ENCODE peak calls at places on chromosomes 13 and 19, in eight cellular contexts. One of them, this sample, is unnamed.

GRCh38 chr19:8635422-8635821 is 5.0 kb downstream of the NFILZ start:
- DNase-seq in dorsolateral prefrontal cortex: no peak
- DNase-seq in fibroblast of lung: no peak
- DNase-seq in epithelial cell of esophagus: no peak
- DNase-seq in nephron progenitor cell: no peak
- DNase-seq in Calu3: no peak
- DNase-seq in tibial nerve: no peak
- DNase-seq in body of pancreas: no peak
- DNase-seq in this sample: no peak

GRCh38 chr19:30066781-30067759 is 125.0 kb downstream of the URI1 start:
- DNase-seq in nephron progenitor cell: no peak
- DNase-seq in fibroblast of lung: no peak
- DNase-seq in epithelial cell of esophagus: no peak
- DNase-seq in tibial nerve: no peak
- DNase-seq in Calu3: no peak
- DNase-seq in dorsolateral prefrontal cortex: no peak
- DNase-seq in body of pancreas: no peak
- DNase-seq in this sample: no peak

GRCh38 chr19:31423896-31424295 is 74.7 kb upstream of the TSHZ3 start:
- DNase-seq in body of pancreas: no peak
- DNase-seq in dorsolateral prefrontal cortex: no peak
- DNase-seq in fibroblast of lung: no peak
- DNase-seq in nephron progenitor cell: no peak
- DNase-seq in tibial nerve: no peak
- DNase-seq in Calu3: no peak
- DNase-seq in epithelial cell of esophagus: no peak
- DNase-seq in this sample: no peak

GRCh38 chr13:98606296-98606695 is 29.4 kb upstream of the STK24 start:
- DNase-seq in epithelial cell of esophagus: peak
- DNase-seq in body of pancreas: no peak
- DNase-seq in dorsolateral prefrontal cortex: no peak
- DNase-seq in fibroblast of lung: no peak
- DNase-seq in tibial nerve: no peak
- DNase-seq in nephron progenitor cell: no peak
- DNase-seq in Calu3: no peak
- DNase-seq in this sample: no peak

GRCh38 chr19:628168-628567 is 5.2 kb downstream of the POLRMT start:
- DNase-seq in body of pancreas: no peak
- DNase-seq in nephron progenitor cell: peak
- DNase-seq in Calu3: no peak
- DNase-seq in epithelial cell of esophagus: no peak
- DNase-seq in fibroblast of lung: no peak
- DNase-seq in dorsolateral prefrontal cortex: no peak
- DNase-seq in tibial nerve: no peak
- DNase-seq in this sample: no peak

GRCh38 chr19:11088508-11089253 is 582 bp upstream of the LDLR start:
- DNase-seq in Calu3: no peak
- DNase-seq in tibial nerve: no peak
- DNase-seq in dorsolateral prefrontal cortex: no peak
- DNase-seq in nephron progenitor cell: no peak
- DNase-seq in fibroblast of lung: peak
- DNase-seq in body of pancreas: peak
- DNase-seq in epithelial cell of esophagus: no peak
- DNase-seq in this sample: no peak

GRCh38 chr13:45690636-45691035 is 11.5 kb upstream of the CBY2 start:
- DNase-seq in tibial nerve: no peak
- DNase-seq in epithelial cell of esophagus: peak
- DNase-seq in dorsolateral prefrontal cortex: no peak
- DNase-seq in Calu3: no peak
- DNase-seq in nephron progenitor cell: no peak
- DNase-seq in fibroblast of lung: no peak
- DNase-seq in body of pancreas: no peak
- DNase-seq in this sample: no peak

GRCh38 chr13:93577105-93577504 is 350.5 kb downstream of the GPC6 start:
- DNase-seq in dorsolateral prefrontal cortex: no peak
- DNase-seq in fibroblast of lung: no peak
- DNase-seq in tibial nerve: no peak
- DNase-seq in epithelial cell of esophagus: no peak
- DNase-seq in body of pancreas: no peak
- DNase-seq in Calu3: no peak
- DNase-seq in nephron progenitor cell: no peak
- DNase-seq in this sample: no peak

GRCh38 chr19:48873476-48874308 is 1.5 kb downstream of the PPP1R15A start:
- DNase-seq in nephron progenitor cell: no peak
- DNase-seq in Calu3: no peak
- DNase-seq in body of pancreas: no peak
- DNase-seq in epithelial cell of esophagus: no peak
- DNase-seq in dorsolateral prefrontal cortex: no peak
- DNase-seq in tibial nerve: peak
- DNase-seq in fibroblast of lung: no peak
- DNase-seq in this sample: no peak

GRCh38 chr19:43778651-43779050 is 2.1 kb downstream of the KCNN4 start:
- DNase-seq in fibroblast of lung: no peak
- DNase-seq in dorsolateral prefrontal cortex: no peak
- DNase-seq in tibial nerve: no peak
- DNase-seq in body of pancreas: no peak
- DNase-seq in Calu3: no peak
- DNase-seq in nephron progenitor cell: no peak
- DNase-seq in epithelial cell of esophagus: no peak
- DNase-seq in this sample: no peak

GRCh38 chr19:50311723-50312635 is 17.2 kb downstream of the KCNC3 start:
- DNase-seq in epithelial cell of esophagus: no peak
- DNase-seq in dorsolateral prefrontal cortex: no peak
- DNase-seq in Calu3: no peak
- DNase-seq in body of pancreas: peak
- DNase-seq in tibial nerve: no peak
- DNase-seq in nephron progenitor cell: peak
- DNase-seq in fibroblast of lung: no peak
- DNase-seq in this sample: no peak

GRCh38 chr13:50531917-50532899 is 311.3 kb downstream of the DLEU7 start:
- DNase-seq in body of pancreas: no peak
- DNase-seq in fibroblast of lung: peak
- DNase-seq in dorsolateral prefrontal cortex: no peak
- DNase-seq in epithelial cell of esophagus: peak
- DNase-seq in tibial nerve: no peak
- DNase-seq in Calu3: no peak
- DNase-seq in nephron progenitor cell: no peak
- DNase-seq in this sample: no peak

GRCh38 chr13:27147530-27148170 is 24.0 kb downstream of the USP12 start:
- DNase-seq in epithelial cell of esophagus: no peak
- DNase-seq in nephron progenitor cell: no peak
- DNase-seq in dorsolateral prefrontal cortex: no peak
- DNase-seq in body of pancreas: no peak
- DNase-seq in tibial nerve: no peak
- DNase-seq in Calu3: no peak
- DNase-seq in fibroblast of lung: no peak
- DNase-seq in this sample: no peak

GRCh38 chr19:55641376-55642152 is 762 bp downstream of the ZNF580 start:
- DNase-seq in body of pancreas: no peak
- DNase-seq in dorsolateral prefrontal cortex: no peak
- DNase-seq in fibroblast of lung: peak
- DNase-seq in Calu3: no peak
- DNase-seq in nephron progenitor cell: no peak
- DNase-seq in tibial nerve: no peak
- DNase-seq in epithelial cell of esophagus: peak
- DNase-seq in this sample: no peak

GRCh38 chr13:68128297-68128915 is 898.3 kb upstream of the PCDH9 start:
- DNase-seq in Calu3: no peak
- DNase-seq in epithelial cell of esophagus: no peak
- DNase-seq in dorsolateral prefrontal cortex: no peak
- DNase-seq in body of pancreas: no peak
- DNase-seq in tibial nerve: no peak
- DNase-seq in nephron progenitor cell: no peak
- DNase-seq in fibroblast of lung: no peak
- DNase-seq in this sample: no peak

GRCh38 chr19:30666301-30666803 is 294.2 kb downstream of the ZNF536 start:
- DNase-seq in dorsolateral prefrontal cortex: peak
- DNase-seq in nephron progenitor cell: peak
- DNase-seq in Calu3: peak
- DNase-seq in epithelial cell of esophagus: peak
- DNase-seq in tibial nerve: peak
- DNase-seq in body of pancreas: peak
- DNase-seq in fibroblast of lung: peak
- DNase-seq in this sample: no peak

GRCh38 chr13:64912141-64912540 is 2318.0 kb downstream of the PCDH9 start:
- DNase-seq in epithelial cell of esophagus: peak
- DNase-seq in Calu3: no peak
- DNase-seq in dorsolateral prefrontal cortex: no peak
- DNase-seq in fibroblast of lung: peak
- DNase-seq in nephron progenitor cell: no peak
- DNase-seq in tibial nerve: no peak
- DNase-seq in body of pancreas: no peak
- DNase-seq in this sample: no peak

GRCh38 chr13:23701646-23702045 is 131.4 kb downstream of the TNFRSF19 start:
- DNase-seq in epithelial cell of esophagus: no peak
- DNase-seq in body of pancreas: peak
- DNase-seq in tibial nerve: peak
- DNase-seq in dorsolateral prefrontal cortex: no peak
- DNase-seq in fibroblast of lung: peak
- DNase-seq in nephron progenitor cell: no peak
- DNase-seq in Calu3: no peak
- DNase-seq in this sample: no peak

GRCh38 chr13:104773775-104774174 is 1707.6 kb upstream of the SLC10A2 start:
- DNase-seq in fibroblast of lung: peak
- DNase-seq in body of pancreas: no peak
- DNase-seq in Calu3: no peak
- DNase-seq in dorsolateral prefrontal cortex: no peak
- DNase-seq in epithelial cell of esophagus: peak
- DNase-seq in nephron progenitor cell: no peak
- DNase-seq in tibial nerve: no peak
- DNase-seq in this sample: peak

GRCh38 chr19:56476671-56477428 is at the start of gene ZNF667:
- DNase-seq in nephron progenitor cell: no peak
- DNase-seq in body of pancreas: peak
- DNase-seq in epithelial cell of esophagus: peak
- DNase-seq in Calu3: no peak
- DNase-seq in fibroblast of lung: peak
- DNase-seq in tibial nerve: no peak
- DNase-seq in dorsolateral prefrontal cortex: no peak
- DNase-seq in this sample: peak

GRCh38 chr13:106151056-106151699 is 384.3 kb downstream of the EFNB2 start:
- DNase-seq in fibroblast of lung: peak
- DNase-seq in dorsolateral prefrontal cortex: no peak
- DNase-seq in body of pancreas: no peak
- DNase-seq in tibial nerve: no peak
- DNase-seq in Calu3: peak
- DNase-seq in nephron progenitor cell: no peak
- DNase-seq in epithelial cell of esophagus: peak
- DNase-seq in this sample: no peak

GRCh38 chr13:110449225-110450015 is 112.1 kb downstream of the RAB20 start:
- DNase-seq in nephron progenitor cell: no peak
- DNase-seq in body of pancreas: no peak
- DNase-seq in dorsolateral prefrontal cortex: no peak
- DNase-seq in fibroblast of lung: no peak
- DNase-seq in epithelial cell of esophagus: no peak
- DNase-seq in Calu3: no peak
- DNase-seq in tibial nerve: no peak
- DNase-seq in this sample: no peak

GRCh38 chr13:108968566-108968965 is 339.2 kb downstream of the MYO16 start:
- DNase-seq in dorsolateral prefrontal cortex: no peak
- DNase-seq in nephron progenitor cell: no peak
- DNase-seq in body of pancreas: no peak
- DNase-seq in tibial nerve: no peak
- DNase-seq in Calu3: no peak
- DNase-seq in fibroblast of lung: no peak
- DNase-seq in epithelial cell of esophagus: peak
- DNase-seq in this sample: no peak

GRCh38 chr13:104114111-104114510 is 1047.9 kb upstream of the SLC10A2 start:
- DNase-seq in tibial nerve: no peak
- DNase-seq in body of pancreas: no peak
- DNase-seq in dorsolateral prefrontal cortex: no peak
- DNase-seq in nephron progenitor cell: no peak
- DNase-seq in fibroblast of lung: peak
- DNase-seq in Calu3: no peak
- DNase-seq in epithelial cell of esophagus: no peak
- DNase-seq in this sample: peak

GRCh38 chr13:52846567-52847321 is 1.7 kb downstream of the PCDH8 start:
- DNase-seq in tibial nerve: peak
- DNase-seq in dorsolateral prefrontal cortex: peak
- DNase-seq in nephron progenitor cell: peak
- DNase-seq in epithelial cell of esophagus: peak
- DNase-seq in Calu3: no peak
- DNase-seq in fibroblast of lung: peak
- DNase-seq in body of pancreas: peak
- DNase-seq in this sample: peak
- TF ChIP-seq CTCF in tibial nerve: peak
- TF ChIP-seq CTCF in dorsolateral prefrontal cortex: peak
- TF ChIP-seq CTCF in nephron progenitor cell: peak
- TF ChIP-seq CTCF in epithelial cell of esophagus: peak
- TF ChIP-seq CTCF in Calu3: no peak
- TF ChIP-seq CTCF in fibroblast of lung: no peak
- TF ChIP-seq CTCF in body of pancreas: peak
- TF ChIP-seq CTCF in this sample: no peak

GRCh38 chr19:6674868-6675305 is 4.9 kb upstream of the TNFSF14 start:
- DNase-seq in dorsolateral prefrontal cortex: no peak
- DNase-seq in nephron progenitor cell: peak
- DNase-seq in epithelial cell of esophagus: peak
- DNase-seq in fibroblast of lung: peak
- DNase-seq in body of pancreas: peak
- DNase-seq in Calu3: no peak
- DNase-seq in tibial nerve: peak
- DNase-seq in this sample: peak
- TF ChIP-seq CTCF in dorsolateral prefrontal cortex: no peak
- TF ChIP-seq CTCF in nephron progenitor cell: no peak
- TF ChIP-seq CTCF in epithelial cell of esophagus: no peak
- TF ChIP-seq CTCF in fibroblast of lung: no peak
- TF ChIP-seq CTCF in body of pancreas: no peak
- TF ChIP-seq CTCF in Calu3: no peak
- TF ChIP-seq CTCF in tibial nerve: no peak
- TF ChIP-seq CTCF in this sample: peak

GRCh38 chr19:13842294-13843103 is 34.4 kb upstream of the NANOS3 start:
- DNase-seq in Calu3: peak
- DNase-seq in epithelial cell of esophagus: peak
- DNase-seq in fibroblast of lung: peak
- DNase-seq in tibial nerve: peak
- DNase-seq in nephron progenitor cell: peak
- DNase-seq in dorsolateral prefrontal cortex: no peak
- DNase-seq in body of pancreas: peak
- DNase-seq in this sample: peak
- TF ChIP-seq CTCF in Calu3: no peak
- TF ChIP-seq CTCF in epithelial cell of esophagus: no peak
- TF ChIP-seq CTCF in fibroblast of lung: no peak
- TF ChIP-seq CTCF in tibial nerve: no peak
- TF ChIP-seq CTCF in nephron progenitor cell: no peak
- TF ChIP-seq CTCF in dorsolateral prefrontal cortex: no peak
- TF ChIP-seq CTCF in body of pancreas: no peak
- TF ChIP-seq CTCF in this sample: no peak

GRCh38 chr13:70856025-70856424 is 747.8 kb upstream of the KLHL1 start:
- DNase-seq in fibroblast of lung: no peak
- DNase-seq in Calu3: no peak
- DNase-seq in epithelial cell of esophagus: no peak
- DNase-seq in dorsolateral prefrontal cortex: no peak
- DNase-seq in body of pancreas: no peak
- DNase-seq in tibial nerve: no peak
- DNase-seq in nephron progenitor cell: no peak
- DNase-seq in this sample: no peak

DNA sequence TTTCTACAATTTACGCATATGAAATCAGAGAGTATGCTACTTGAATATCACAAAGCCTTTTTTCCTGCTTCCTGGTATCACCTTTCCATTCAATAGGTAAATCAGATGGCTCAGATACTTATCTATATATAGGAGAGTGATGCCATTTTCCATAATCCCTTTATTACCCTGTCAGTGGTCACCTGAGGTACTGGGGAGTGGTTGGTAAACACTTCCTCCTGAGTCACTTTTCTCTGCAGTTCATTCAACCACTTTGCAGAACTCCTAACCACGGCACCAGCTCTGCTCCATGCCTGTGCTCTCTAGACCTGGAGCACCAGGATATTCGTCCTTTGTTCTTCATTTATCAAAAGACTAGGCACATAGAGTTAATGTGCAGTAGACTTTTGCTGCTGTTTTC is 748.5 kb upstream of the KLHL1 start:
- DNase-seq in body of pancreas: no peak
- DNase-seq in nephron progenitor cell: no peak
- DNase-seq in fibroblast of lung: no peak
- DNase-seq in epithelial cell of esophagus: peak
- DNase-seq in dorsolateral prefrontal cortex: no peak
- DNase-seq in Calu3: peak
- DNase-seq in tibial nerve: no peak
- DNase-seq in this sample: peak
- TF ChIP-seq CTCF in body of pancreas: no peak
- TF ChIP-seq CTCF in nephron progenitor cell: no peak
- TF ChIP-seq CTCF in fibroblast of lung: no peak
- TF ChIP-seq CTCF in epithelial cell of esophagus: no peak
- TF ChIP-seq CTCF in dorsolateral prefrontal cortex: no peak
- TF ChIP-seq CTCF in Calu3: no peak
- TF ChIP-seq CTCF in tibial nerve: no peak
- TF ChIP-seq CTCF in this sample: no peak

This sample was measured in HL-60.